ENCODE peak calls at places on chromosomes 13 and 19, in nine cellular contexts. I is body of pancreas; B is psoas muscle; W is spleen; J is cardiac muscle cell; X is CD8-positive, alpha-beta memory T cell; U is ovary; D is HAP-1; V is effector memory CD4-positive, alpha-beta T cell. M is an unnamed sample.

GRCh38 chr13:73194310-73194709 is 135.5 kb downstream of the KLF5 start:
- DNase-seq in U (no peak), D (no peak), W (no peak), I (peak; percentile 17), X (no peak), V (no peak), J (no peak), B (no peak), M (no peak)

GRCh38 chr19:39363909-39364457 is 21.8 kb downstream of the SAMD4B start:
- DNase-seq in U (no peak), I (no peak), W (no peak), V (no peak), B (peak; percentile 50), D (no peak), X (no peak), J (peak; percentile 30), M (no peak)

GRCh38 chr19:56147307-56147706 is 6.2 kb downstream of the ZNF444 start:
- DNase-seq in B (no peak), J (no peak), X (no peak), V (no peak), D (no peak), W (no peak), U (no peak), I (peak; percentile 42), M (no peak)

GRCh38 chr19:45078390-45079062 is 534 bp upstream of the GEMIN7 start:
- DNase-seq in I (no peak), U (no peak), V (no peak), D (no peak), B (no peak), J (no peak), W (no peak), X (no peak), M (no peak)

GRCh38 chr19:17027428-17027816 is 812 bp upstream of the CPAMD8 start:
- DNase-seq in W (no peak), U (no peak), B (no peak), J (no peak), V (no peak), D (no peak), I (no peak), X (no peak), M (no peak)

GRCh38 chr13:40813662-40814454 is 24.4 kb downstream of the SLC25A15 start:
- DNase-seq in V (no peak), B (no peak), D (no peak), U (no peak), I (peak; percentile 30), W (no peak), J (peak; percentile 43), X (no peak), M (peak; percentile 4)

GRCh38 chr19:14577264-14577663 is 5.4 kb upstream of the NDUFB7 start:
- DNase-seq in I (no peak), W (no peak), J (no peak), D (no peak), U (no peak), B (no peak), V (no peak), X (no peak), M (no peak)

GRCh38 chr13:39051157-39051556 is 12.9 kb downstream of the NHLRC3 start:
- DNase-seq in W (no peak), V (no peak), U (no peak), D (no peak), I (no peak), B (no peak), J (peak; percentile 70), X (no peak), M (no peak)

GRCh38 chr13:52085416-52085815 is 43.5 kb downstream of the NEK5 start:
- DNase-seq in U (no peak), X (no peak), W (no peak), B (no peak), I (no peak), J (peak; percentile 68), D (no peak), V (no peak), M (no peak)

GRCh38 chr13:94325148-94325528 is 154.3 kb downstream of the DCT start:
- DNase-seq in X (no peak), B (no peak), D (no peak), V (no peak), J (no peak), U (no peak), I (no peak), W (no peak), M (no peak)

GRCh38 chr13:29140277-29140676 is 320.1 kb downstream of the MTUS2 start:
- DNase-seq in I (no peak), V (no peak), W (no peak), B (no peak), U (no peak), J (peak; percentile 36), D (no peak), X (no peak), M (no peak)

GRCh38 chr19:47036233-47036651 is 12.2 kb downstream of the TMEM160 start:
- DNase-seq in X (peak; percentile 56), U (no peak), V (no peak), W (peak; percentile 76), J (no peak), I (peak; percentile 31), B (no peak), D (peak; percentile 72), M (no peak)

GRCh38 chr19:10520652-10521318 is 3.5 kb upstream of the S1PR5 start:
- DNase-seq in V (no peak), W (no peak), I (peak; percentile 66), X (no peak), J (no peak), D (no peak), U (no peak), B (no peak), M (no peak)

GRCh38 chr13:48891586-48891985 is 84.1 kb upstream of the FNDC3A start:
- DNase-seq in B (no peak), J (peak; percentile 27), W (no peak), U (no peak), V (no peak), D (no peak), I (peak; percentile 9), X (no peak), M (no peak)

GRCh38 chr13:77909827-77910226 is 8.8 kb downstream of the EDNRB start:
- DNase-seq in I (no peak), D (no peak), U (no peak), B (no peak), J (no peak), X (no peak), W (no peak), V (no peak), M (no peak)

DNA sequence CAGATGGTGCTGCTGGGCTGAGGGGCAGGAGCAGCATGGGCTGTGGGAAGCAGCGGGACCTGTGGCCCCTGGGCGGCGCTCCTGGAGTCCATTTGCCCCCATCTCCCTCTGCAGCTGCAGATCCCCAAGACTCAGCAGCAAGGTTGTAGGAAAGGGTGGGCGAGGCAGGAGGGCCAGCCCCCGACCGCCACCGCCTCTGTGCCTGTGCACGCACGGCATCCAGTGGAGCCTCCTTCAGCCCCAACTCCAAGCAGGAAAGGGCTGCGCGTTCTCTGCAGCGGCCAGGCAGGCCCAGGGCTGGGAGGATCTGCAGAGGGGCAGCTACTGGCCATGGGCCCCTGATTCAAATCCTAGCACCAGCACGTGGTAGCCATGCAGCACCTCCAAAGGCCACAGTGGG is 20.8 kb downstream of the DPF1 start:
- DNase-seq in D (no peak), U (no peak), J (no peak), X (no peak), B (no peak), V (no peak), I (no peak), W (no peak), M (no peak)
- H3K36me3 ChIP-seq in D (no peaks in the 10 kb centered on the region), U (no peaks in the 10 kb centered on the region), J (no peaks in the 10 kb centered on the region), X (no peaks in the 10 kb centered on the region), B (peaks cover 76% of the 10 kb centered on the region), V (no peaks in the 10 kb centered on the region), I (peaks cover 10% of the 10 kb centered on the region), W (no peaks in the 10 kb centered on the region), M (peaks cover 15% of the 10 kb centered on the region)

GRCh38 chr13:113598481-113598880 is 13.9 kb downstream of the TFDP1 start:
- DNase-seq in U (peak; percentile 7), W (peak; percentile 58), V (no peak), X (peak; percentile 4), D (no peak), B (no peak), J (no peak), I (no peak), M (no peak)
- H3K4me3 ChIP-seq in U (no peak overlapping the region), W (no peak overlapping the region), V (no peak overlapping the region), X (no peak overlapping the region), D (no peak overlapping the region), B (no peak overlapping the region), J (no peak overlapping the region), I (no peak overlapping the region), M (no peak overlapping the region)

GRCh38 chr19:34189917-34190425 is 17.7 kb downstream of the LSM14A start:
- DNase-seq in B (no peak), I (no peak), U (no peak), J (peak; percentile 33), V (no peak), X (no peak), W (no peak), D (no peak), M (no peak)

GRCh38 chr19:34188388-34188787 is 16.1 kb downstream of the LSM14A start:
- DNase-seq in B (no peak), J (peak; percentile 23), X (no peak), D (no peak), V (no peak), I (no peak), W (no peak), U (no peak), M (no peak)

GRCh38 chr19:34187011-34187410 is 14.7 kb downstream of the LSM14A start:
- DNase-seq in V (no peak), U (no peak), B (no peak), W (no peak), D (no peak), J (no peak), X (no peak), I (no peak), M (no peak)

GRCh38 chr19:34191355-34191962 is 19.2 kb downstream of the LSM14A start:
- DNase-seq in W (no peak), X (no peak), B (no peak), V (no peak), I (no peak), D (no peak), J (no peak), U (no peak), M (no peak)

GRCh38 chr19:34189199-34189916 is 17.1 kb downstream of the LSM14A start:
- DNase-seq in B (no peak), V (no peak), X (no peak), U (no peak), I (no peak), J (peak; percentile 20), W (no peak), D (no peak), M (no peak)
- H3K4me1 ChIP-seq in B (peaks cover 56% of the 10 kb centered on the region), V (peaks cover 30% of the 10 kb centered on the region), X (peaks cover 73% of the 10 kb centered on the region), U (peaks cover 10% of the 10 kb centered on the region), I (peaks cover 58% of the 10 kb centered on the region), J (peaks cover 21% of the 10 kb centered on the region), W (peaks cover 81% of the 10 kb centered on the region), D (peaks cover 18% of the 10 kb centered on the region), M (no peaks in the 10 kb centered on the region)

DNA sequence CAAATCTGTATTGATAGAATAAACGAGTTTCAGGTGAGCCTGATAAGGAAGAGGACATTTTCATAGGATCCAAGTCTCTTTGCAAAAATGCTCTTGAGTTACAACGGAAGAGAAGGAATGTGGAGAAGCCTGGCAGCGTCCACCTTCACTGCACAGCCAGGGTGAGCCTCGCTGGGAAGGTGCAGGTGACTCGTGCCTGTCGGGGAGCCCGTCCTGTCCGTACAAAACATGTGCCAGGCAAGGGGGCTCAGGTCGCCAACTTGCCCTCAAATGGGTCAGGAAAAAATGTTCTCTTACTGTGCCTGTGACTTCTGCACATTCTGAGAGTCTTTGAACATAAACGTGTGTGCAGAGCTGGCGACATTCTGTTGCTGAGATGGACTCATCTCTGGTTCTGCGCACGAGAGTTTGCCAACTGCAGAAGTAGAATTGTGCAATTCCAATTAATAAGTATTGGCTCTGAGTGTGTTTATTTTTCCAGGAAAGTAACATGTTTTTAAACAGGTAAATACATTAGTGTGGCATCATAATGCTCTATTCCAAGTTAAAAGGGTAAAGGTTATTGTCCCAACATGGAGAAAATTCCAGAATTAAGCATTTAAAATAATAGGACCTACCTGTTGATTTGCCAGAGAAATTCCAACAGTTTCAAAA is 28.6 kb downstream of the NAXD start:
- DNase-seq in X (no peak), I (no peak), W (peak; percentile 63), V (no peak), B (no peak), J (no peak), U (no peak), D (no peak), M (no peak)
- H3K36me3 ChIP-seq in X (peaks cover 19% of the 10 kb centered on the region), I (peaks cover 10% of the 10 kb centered on the region), W (peaks cover 6% of the 10 kb centered on the region), V (peaks cover 56% of the 10 kb centered on the region), B (peaks cover 59% of the 10 kb centered on the region), J (peaks cover 18% of the 10 kb centered on the region), U (no peaks in the 10 kb centered on the region), D (peaks cover 53% of the 10 kb centered on the region), M (peaks cover 23% of the 10 kb centered on the region)

M was measured in iPS DF 6.9.